ENCODE peak calls at places on chromosomes 6 and 20, in six cellular contexts. V is neuronal stem cell, J is IMR-90, W is H1, B is mesenchymal stem cell, M is trophoblast cell. E is an unnamed sample. For H3K9me3, the result is how much of the 10 kb centered on the place peaks cover.

GRCh38 chr6:126041516-126042447 is 55.4 kb downstream of the TRMT11 start:
- DNase-seq in V (no peak), J (peak), W (no peak), B (peak), M (no peak), E (no peak)

GRCh38 chr6:135686784-135687301 is 164.7 kb upstream of the PDE7B start:
- DNase-seq in V (no peak), J (peak), W (no peak), B (peak), M (no peak), E (no peak)

GRCh38 chr6:34331361-34332050 is 61.0 kb downstream of the NUDT3 start:
- DNase-seq in V (no peak), J (peak), W (no peak), B (no peak), M (no peak), E (no peak)

GRCh38 chr20:39473533-39473932 is 511.4 kb downstream of the DHX35 start:
- DNase-seq in V (no peak), J (no peak), W (no peak), B (no peak), M (no peak), E (no peak)

GRCh38 chr20:7571521-7572065 is 368.7 kb downstream of the HAO1 start:
- DNase-seq in V (no peak), J (no peak), W (no peak), B (no peak), M (no peak), E (no peak)

GRCh38 chr20:61073376-61073775 is 178.7 kb upstream of the CDH4 start:
- DNase-seq in V (no peak), J (no peak), W (no peak), B (no peak), M (no peak), E (no peak)

GRCh38 chr20:37917436-37917835 is 14.5 kb downstream of the VSTM2L start:
- DNase-seq in V (no peak), J (no peak), W (no peak), B (no peak), M (no peak), E (no peak)

GRCh38 chr6:49052901-49053300 is 410.2 kb downstream of the MMUT start:
- DNase-seq in V (no peak), J (no peak), W (no peak), B (no peak), M (no peak), E (no peak)

GRCh38 chr6:158417760-158418098 is 105.5 kb downstream of the TULP4 start:
- DNase-seq in V (no peak), J (peak), W (no peak), B (peak), M (no peak), E (no peak)

GRCh38 chr6:5898102-5898501 is 108.6 kb downstream of the NRN1 start:
- DNase-seq in V (no peak), J (no peak), W (no peak), B (no peak), M (no peak), E (no peak)

GRCh38 chr6:151052021-151052646 is 186.6 kb downstream of the MTHFD1L start:
- DNase-seq in V (no peak), J (no peak), W (no peak), B (no peak), M (no peak), E (no peak)

GRCh38 chr6:112149719-112150263 is 62.4 kb downstream of the FAM229B start:
- DNase-seq in V (no peak), J (peak), W (no peak), B (peak), M (no peak), E (no peak)

GRCh38 chr20:62133864-62134263 is 9.3 kb downstream of the PSMA7 start:
- DNase-seq in V (no peak), J (no peak), W (no peak), B (no peak), M (no peak), E (no peak)

GRCh38 chr6:70369332-70369950 is 43.9 kb upstream of the FAM135A start:
- DNase-seq in V (peak), J (peak), W (peak), B (peak), M (peak), E (peak)

DNA sequence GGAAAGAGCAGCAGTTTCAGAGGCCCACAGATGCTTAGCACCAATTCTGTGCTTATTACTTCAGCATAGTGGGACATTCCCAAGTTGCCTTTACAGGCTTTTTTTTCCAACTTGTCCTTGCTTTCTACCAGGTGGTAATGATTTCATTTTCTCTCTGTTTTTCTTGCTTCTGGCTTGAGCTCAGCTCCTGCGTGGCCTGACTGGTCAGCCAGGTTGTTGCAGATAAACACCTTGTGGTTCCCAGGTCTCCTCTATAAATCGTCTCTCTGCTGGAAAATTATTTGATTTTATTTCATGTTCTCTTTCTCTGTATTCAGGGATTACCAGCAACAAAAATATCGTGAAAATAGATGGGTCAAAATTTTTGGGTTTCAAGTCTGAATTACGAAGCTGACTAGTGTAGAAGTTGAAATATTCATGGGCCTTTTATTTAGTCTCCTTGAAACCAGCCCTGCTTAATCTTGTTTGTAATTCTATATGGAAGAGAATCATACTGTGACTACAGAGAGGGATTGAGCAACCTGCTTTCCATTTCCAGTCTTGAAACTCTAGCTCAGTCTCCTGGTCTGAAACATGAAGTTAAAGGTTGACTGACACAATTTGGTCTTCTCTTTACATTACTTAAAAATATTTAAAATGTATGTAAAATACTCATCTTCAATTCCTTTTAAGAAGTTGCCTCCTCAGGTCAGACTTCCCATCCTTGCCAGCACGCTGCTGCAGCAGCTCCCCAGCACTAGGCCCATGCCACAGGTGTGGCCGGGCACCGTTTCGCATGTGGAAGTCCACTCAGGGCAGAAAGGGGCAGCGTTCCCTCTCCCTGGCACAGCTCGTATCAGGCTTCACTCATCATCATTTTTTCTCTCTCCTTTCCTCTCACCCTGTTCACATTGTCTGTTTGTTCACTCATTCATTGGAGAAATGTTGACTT is 7.0 kb downstream of the DUSP22 start:
- DNase-seq in V (no peak), J (peak), W (no peak), B (peak), M (no peak), E (no peak)
- H3K9me3 ChIP-seq in V (under half), J (under half), W (half or more), B (under half), M (under half), E (half or more)

DNA sequence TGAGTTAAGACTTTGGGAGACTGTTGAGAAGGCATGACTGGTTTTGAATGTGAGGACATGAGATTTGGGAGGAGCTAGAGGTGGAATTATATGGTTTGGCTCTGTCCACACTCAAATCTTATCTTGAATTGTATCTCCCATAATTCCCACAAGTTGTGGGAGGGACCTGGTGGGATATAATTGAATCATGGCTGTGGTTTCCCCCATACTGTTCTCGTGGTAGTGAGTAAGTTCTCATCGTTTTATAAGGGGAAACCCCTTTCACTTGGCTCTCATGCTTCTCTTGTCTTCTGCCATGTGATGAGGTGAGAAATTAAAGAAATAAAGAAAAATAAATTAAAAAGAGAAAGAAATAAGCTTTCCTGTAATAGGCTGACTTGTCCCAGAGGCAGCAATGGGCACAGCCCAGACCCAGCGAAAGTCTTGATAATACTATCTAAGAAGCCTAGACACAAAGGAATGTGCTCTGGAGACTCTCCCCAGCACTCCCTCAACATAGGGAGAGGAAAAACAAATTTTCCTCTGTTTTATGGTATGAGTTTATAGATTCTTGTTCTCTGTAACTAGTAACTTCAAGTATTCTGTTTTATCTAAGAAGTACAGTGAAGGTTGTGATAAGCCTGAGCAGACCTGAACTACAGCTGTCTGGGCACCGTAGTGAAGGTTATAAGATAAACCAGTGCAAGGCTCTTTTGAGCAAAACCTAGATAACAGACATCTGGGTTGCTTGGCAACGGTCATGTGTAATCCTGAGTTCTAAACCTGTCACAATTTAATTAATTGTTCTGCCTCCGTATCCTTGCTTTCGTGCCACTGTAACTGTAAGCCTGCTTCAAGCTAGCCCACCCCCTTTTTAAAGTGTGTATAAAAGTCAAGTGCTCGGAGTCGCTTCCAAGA is 89.0 kb upstream of the ECI2 start:
- DNase-seq in V (no peak), J (peak), W (no peak), B (peak), M (peak), E (no peak)
- H2AK5ac ChIP-seq in V (no peak), J (no peak), W (no peak), B (no peak), M (no peak), E (no peak)

GRCh38 chr6:129696843-129697242 is 13.1 kb downstream of the ARHGAP18 start:
- DNase-seq in V (no peak), J (no peak), W (no peak), B (no peak), M (no peak), E (no peak)

GRCh38 chr6:129694036-129694435 is 15.9 kb downstream of the ARHGAP18 start:
- DNase-seq in V (no peak), J (no peak), W (no peak), B (no peak), M (no peak), E (no peak)

GRCh38 chr6:129695373-129696027 is 14.5 kb downstream of the ARHGAP18 start:
- DNase-seq in V (no peak), J (no peak), W (no peak), B (no peak), M (no peak), E (no peak)

GRCh38 chr6:129697788-129698187 is 12.2 kb downstream of the ARHGAP18 start:
- DNase-seq in V (no peak), J (no peak), W (no peak), B (no peak), M (no peak), E (no peak)

DNA sequence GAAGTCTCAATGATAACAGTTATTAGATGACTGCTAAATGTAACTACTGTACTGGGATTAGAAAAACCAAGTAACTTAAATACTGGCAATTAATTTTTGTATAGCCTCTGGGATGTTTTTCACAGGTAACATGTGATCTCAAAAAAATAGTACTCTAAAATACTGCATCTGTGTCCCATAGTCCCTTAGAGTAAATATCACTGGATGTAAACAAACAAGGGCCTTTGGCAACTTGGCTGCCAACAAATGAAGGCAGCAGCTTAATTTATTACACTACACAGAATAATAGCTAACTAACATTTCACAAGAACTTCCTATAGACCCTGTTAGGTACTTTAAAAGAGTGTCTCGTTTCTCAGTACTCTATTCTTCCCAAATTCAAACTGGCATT is 14.0 kb downstream of the ARHGAP18 start:
- DNase-seq in V (no peak), J (no peak), W (no peak), B (no peak), M (no peak), E (no peak)
- H3K9me3 ChIP-seq in V (under half), J (under half), W (under half), B (under half), M (under half), E (under half)

GRCh38 chr20:50017576-50018248 is 34.9 kb downstream of the SNAI1 start:
- DNase-seq in V (no peak), J (no peak), W (no peak), B (no peak), M (no peak), E (no peak)
- H2AK5ac ChIP-seq in V (no peak), J (no peak), W (no peak), B (no peak), M (peak), E (no peak)

E was measured in H9.